ENCODE peak calls at places on chromosomes 12 and 14, in eight cellular contexts. V is A549, F is IMR-90, X is astrocyte, L is right lobe of liver, A is body of pancreas, W is breast epithelium, Z is testis. U is an unnamed sample.
A peak's percentile ranks its signal among the peaks of the same experiment; 100 is the strongest.

GRCh38 chr12:123912415-123913385 is 59.9 kb downstream of the CCDC92 start:
- DNase-seq in V (no peak), F (no peak), X (no peak), L (no peak), A (no peak), W (no peak), Z (no peak), U (peak; percentile 32)

GRCh38 chr12:94793191-94793595 is 142.8 kb upstream of the TMCC3 start:
- DNase-seq in V (no peak), F (peak; percentile 4), X (no peak), L (no peak), A (no peak), W (no peak), Z (no peak), U (peak; percentile 70)

GRCh38 chr12:86662464-86662863 is 406.3 kb upstream of the MGAT4C start:
- DNase-seq in V (no peak), F (no peak), X (no peak), L (no peak), A (no peak), W (no peak), Z (no peak), U (no peak)

GRCh38 chr12:93347054-93347786 is 30.5 kb upstream of the NUDT4 start:
- DNase-seq in V (no peak), F (no peak), X (no peak), L (no peak), A (no peak), W (no peak), Z (no peak), U (no peak)

GRCh38 chr14:90179357-90179756 is 77.0 kb upstream of the PSMC1 start:
- DNase-seq in V (no peak), F (no peak), X (no peak), L (no peak), A (no peak), W (no peak), Z (no peak), U (peak; percentile 27)

GRCh38 chr12:47743311-47743860 is 15.3 kb downstream of the RAPGEF3 start:
- DNase-seq in V (no peak), F (no peak), X (no peak), L (no peak), A (no peak), W (no peak), Z (no peak), U (no peak)

GRCh38 chr12:125381373-125381772 is 316.1 kb downstream of the AACS start:
- DNase-seq in V (no peak), F (no peak), X (no peak), L (no peak), A (no peak), W (no peak), Z (no peak), U (peak; percentile 6)

GRCh38 chr12:62600038-62600437 is 133.4 kb downstream of the MON2 start:
- DNase-seq in V (no peak), F (no peak), X (no peak), L (no peak), A (no peak), W (no peak), Z (no peak), U (no peak)

GRCh38 chr12:4300870-4301269 is 20.1 kb upstream of the TIGAR start:
- DNase-seq in V (no peak), F (no peak), X (no peak), L (no peak), A (no peak), W (no peak), Z (no peak), U (no peak)

GRCh38 chr12:57616383-57617101 is 5.3 kb downstream of the ARHGEF25 start:
- DNase-seq in V (no peak), F (peak; percentile 62), X (no peak), L (no peak), A (no peak), W (no peak), Z (no peak), U (peak; percentile 67)

GRCh38 chr12:57619434-57620244 is 8.4 kb downstream of the ARHGEF25 start:
- DNase-seq in V (no peak), F (no peak), X (no peak), L (no peak), A (no peak), W (no peak), Z (no peak), U (peak; percentile 54)

GRCh38 chr12:57618966-57619433 is 7.8 kb downstream of the ARHGEF25 start:
- DNase-seq in V (no peak), F (no peak), X (no peak), L (no peak), A (no peak), W (no peak), Z (no peak), U (peak; percentile 51)

GRCh38 chr12:57615637-57616036 is 4.4 kb downstream of the ARHGEF25 start:
- DNase-seq in V (no peak), F (no peak), X (no peak), L (no peak), A (no peak), W (no peak), Z (no peak), U (no peak)

DNA sequence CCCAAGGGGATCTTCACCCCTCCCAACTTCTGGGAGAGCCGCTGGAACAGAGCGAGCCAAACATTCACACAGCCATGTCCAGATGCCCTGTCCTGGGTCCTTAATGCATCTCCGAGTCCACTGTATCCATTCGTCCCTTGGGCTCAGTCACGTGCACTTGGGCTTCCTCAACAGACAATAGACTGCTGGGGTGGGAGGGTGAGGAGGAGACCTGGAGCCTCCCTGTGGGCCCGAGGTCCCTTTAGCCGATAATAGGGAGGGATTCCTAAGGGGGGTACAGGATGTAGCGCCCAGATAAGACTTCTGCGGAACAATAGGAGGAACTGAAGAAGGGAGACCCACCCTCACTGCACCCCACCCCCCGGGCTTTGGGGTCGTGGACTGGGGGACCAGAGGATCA is 6.7 kb downstream of the ARHGEF25 start:
- DNase-seq in V (no peak), F (no peak), X (no peak), L (no peak), A (no peak), W (no peak), Z (no peak), U (no peak)
- H3K27ac ChIP-seq in V (no peak overlapping the region), F (no peak overlapping the region), X (no peak overlapping the region), L (no peak overlapping the region), A (no peak overlapping the region), W (no peak overlapping the region), Z (no peak overlapping the region), U (no peak overlapping the region)

GRCh38 chr12:12399906-12400305 is 43.0 kb downstream of the BORCS5 start:
- DNase-seq in V (no peak), F (no peak), X (no peak), L (no peak), A (peak; percentile 29), W (no peak), Z (no peak), U (no peak)

GRCh38 chr12:12398026-12398859 is 41.4 kb downstream of the BORCS5 start:
- DNase-seq in V (peak; percentile 90), F (peak; percentile 97), X (peak; percentile 98), L (no peak), A (peak; percentile 54), W (peak; percentile 70), Z (peak; percentile 47), U (no peak)

GRCh38 chr12:12396727-12397126 is 39.8 kb downstream of the BORCS5 start:
- DNase-seq in V (no peak), F (no peak), X (no peak), L (no peak), A (no peak), W (no peak), Z (no peak), U (no peak)

GRCh38 chr12:12399161-12399560 is 42.3 kb downstream of the BORCS5 start:
- DNase-seq in V (no peak), F (no peak), X (no peak), L (no peak), A (no peak), W (no peak), Z (no peak), U (no peak)

GRCh38 chr12:12397184-12397583 is 40.3 kb downstream of the BORCS5 start:
- DNase-seq in V (no peak), F (no peak), X (no peak), L (no peak), A (no peak), W (peak; percentile 58), Z (peak; percentile 41), U (no peak)
- H3K4me1 ChIP-seq in V (peaks cover 43% of the 10 kb centered on the region), F (peaks cover 8% of the 10 kb centered on the region), X (peaks cover 17% of the 10 kb centered on the region), L (peaks cover 39% of the 10 kb centered on the region), A (peaks cover 65% of the 10 kb centered on the region), W (peaks cover 3% of the 10 kb centered on the region), Z (peaks cover 21% of the 10 kb centered on the region), U (no peaks in the 10 kb centered on the region)

DNA sequence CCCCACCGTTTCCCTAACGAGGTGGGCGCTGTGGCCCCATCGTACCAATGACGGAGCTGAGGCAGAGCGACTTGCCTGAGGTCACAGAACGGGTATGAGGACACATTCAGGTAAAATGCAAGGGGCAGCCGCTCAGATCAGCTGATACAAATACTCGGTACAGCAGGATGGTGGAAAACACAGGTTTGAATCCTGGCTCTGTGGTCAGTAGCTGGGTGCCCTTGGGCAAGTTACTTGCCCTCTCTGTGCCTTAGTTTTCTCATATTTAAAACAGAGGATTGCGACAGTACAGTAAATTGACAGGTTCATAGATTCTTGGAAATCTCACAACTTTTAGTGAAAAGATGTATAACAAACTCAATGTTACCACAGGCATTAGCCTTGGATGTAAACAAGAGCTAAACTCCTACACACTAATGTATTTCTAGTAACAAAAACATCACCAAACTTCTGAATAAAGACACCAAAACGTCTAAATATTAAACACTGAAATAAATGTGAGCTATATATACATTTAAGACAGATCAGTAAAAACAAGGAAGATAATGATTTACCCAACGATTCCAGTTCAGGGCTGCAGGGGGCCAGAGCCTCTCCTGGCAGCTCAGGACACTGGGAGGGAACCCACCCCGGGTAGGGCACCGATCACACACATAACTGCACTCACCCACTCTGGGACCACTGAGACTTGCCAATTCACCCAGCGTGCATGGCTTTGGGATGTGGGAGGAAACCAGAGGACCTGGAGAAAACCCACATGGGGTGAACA is 128.4 kb downstream of the RBM19 start:
- DNase-seq in V (no peak), F (no peak), X (no peak), L (no peak), A (no peak), W (no peak), Z (no peak), U (no peak)
- H3K4me3 ChIP-seq in V (no peak overlapping the region), F (no peak overlapping the region), X (no peak overlapping the region), L (no peak overlapping the region), A (no peak overlapping the region), W (no peak overlapping the region), Z (no peak overlapping the region), U (no peak overlapping the region)

GRCh38 chr12:51390457-51391046 is 654 bp downstream of the GALNT6 start:
- DNase-seq in V (no peak), F (no peak), X (no peak), L (peak; percentile 16), A (no peak), W (no peak), Z (no peak), U (no peak)

GRCh38 chr12:51388826-51389225 is 2.4 kb downstream of the GALNT6 start:
- DNase-seq in V (no peak), F (no peak), X (no peak), L (no peak), A (no peak), W (no peak), Z (no peak), U (no peak)

GRCh38 chr12:51392556-51393237 is 1.5 kb upstream of the GALNT6 start:
- DNase-seq in V (no peak), F (no peak), X (peak; percentile 39), L (peak; percentile 36), A (peak; percentile 31), W (no peak), Z (peak; percentile 27), U (no peak)

GRCh38 chr12:51389302-51389999 is 1.8 kb downstream of the GALNT6 start:
- DNase-seq in V (no peak), F (peak; percentile 93), X (peak; percentile 62), L (no peak), A (no peak), W (no peak), Z (no peak), U (no peak)

GRCh38 chr12:51391047-51391837 is at the start of gene GALNT6:
- DNase-seq in V (peak; percentile 51), F (no peak), X (no peak), L (peak; percentile 52), A (peak; percentile 75), W (no peak), Z (no peak), U (no peak)
- H3K27ac ChIP-seq in V (peak within 1 kb of the TSS; percentile 85), F (peak within 1 kb of the TSS; percentile 12), X (no peak within 1 kb of the TSS), L (peak within 1 kb of the TSS; percentile 40), A (peak within 1 kb of the TSS; percentile 64), W (peak within 1 kb of the TSS; percentile 68), Z (no peak within 1 kb of the TSS), U (no peak within 1 kb of the TSS)

U was measured in SJCRH30.